ENCODE peak calls at places on chromosome 1, in nine cellular contexts. One of them, this sample, is unnamed.

GRCh38 chr1:29975036-29975694 is 738.8 kb downstream of the PTPRU start:
- DNase-seq in adrenal gland: peak; percentile 36
- DNase-seq in K562: peak; percentile 50
- DNase-seq in BE2C: no peak
- DNase-seq in thoracic aorta: no peak
- DNase-seq in SK-N-SH: no peak
- DNase-seq in psoas muscle: no peak
- DNase-seq in hepatocyte: peak; percentile 59
- DNase-seq in breast epithelium: no peak
- DNase-seq in this sample: no peak

GRCh38 chr1:82818596-82818995 is 1017.9 kb downstream of the ADGRL2 start:
- DNase-seq in adrenal gland: no peak
- DNase-seq in K562: no peak
- DNase-seq in BE2C: no peak
- DNase-seq in thoracic aorta: no peak
- DNase-seq in SK-N-SH: no peak
- DNase-seq in psoas muscle: no peak
- DNase-seq in hepatocyte: no peak
- DNase-seq in breast epithelium: no peak
- DNase-seq in this sample: no peak

GRCh38 chr1:213986020-213986924 is 1.5 kb upstream of the PROX1 start:
- DNase-seq in adrenal gland: no peak
- DNase-seq in K562: no peak
- DNase-seq in BE2C: no peak
- DNase-seq in thoracic aorta: no peak
- DNase-seq in SK-N-SH: no peak
- DNase-seq in psoas muscle: no peak
- DNase-seq in hepatocyte: no peak
- DNase-seq in breast epithelium: no peak
- DNase-seq in this sample: no peak

GRCh38 chr1:30675761-30676160 is 47.6 kb downstream of the MATN1 start:
- DNase-seq in adrenal gland: no peak
- DNase-seq in K562: no peak
- DNase-seq in BE2C: no peak
- DNase-seq in thoracic aorta: no peak
- DNase-seq in SK-N-SH: no peak
- DNase-seq in psoas muscle: no peak
- DNase-seq in hepatocyte: no peak
- DNase-seq in breast epithelium: no peak
- DNase-seq in this sample: no peak

GRCh38 chr1:202438393-202439174 is 90.1 kb downstream of the PPP1R12B start:
- DNase-seq in adrenal gland: no peak
- DNase-seq in K562: no peak
- DNase-seq in BE2C: no peak
- DNase-seq in thoracic aorta: no peak
- DNase-seq in SK-N-SH: no peak
- DNase-seq in psoas muscle: peak; percentile 56
- DNase-seq in hepatocyte: no peak
- DNase-seq in breast epithelium: no peak
- DNase-seq in this sample: peak; percentile 3

GRCh38 chr1:180572745-180573144 is 14.0 kb downstream of the OVAAL start:
- DNase-seq in adrenal gland: no peak
- DNase-seq in K562: no peak
- DNase-seq in BE2C: no peak
- DNase-seq in thoracic aorta: no peak
- DNase-seq in SK-N-SH: no peak
- DNase-seq in psoas muscle: no peak
- DNase-seq in hepatocyte: no peak
- DNase-seq in breast epithelium: no peak
- DNase-seq in this sample: no peak

GRCh38 chr1:147167361-147167760 is 4.9 kb downstream of the PRKAB2 start:
- DNase-seq in adrenal gland: no peak
- DNase-seq in K562: no peak
- DNase-seq in BE2C: no peak
- DNase-seq in thoracic aorta: no peak
- DNase-seq in SK-N-SH: no peak
- DNase-seq in psoas muscle: no peak
- DNase-seq in hepatocyte: peak; percentile 63
- DNase-seq in breast epithelium: no peak
- DNase-seq in this sample: no peak

GRCh38 chr1:235011599-235012435 is 116.8 kb downstream of the TOMM20 start:
- DNase-seq in adrenal gland: peak; percentile 64
- DNase-seq in K562: peak; percentile 72
- DNase-seq in BE2C: peak; percentile 87
- DNase-seq in thoracic aorta: peak; percentile 29
- DNase-seq in SK-N-SH: peak; percentile 39
- DNase-seq in psoas muscle: peak; percentile 76
- DNase-seq in hepatocyte: peak; percentile 69
- DNase-seq in breast epithelium: no peak
- DNase-seq in this sample: peak; percentile 95

GRCh38 chr1:203143671-203144070 is 16.1 kb downstream of the ADORA1 start:
- DNase-seq in adrenal gland: no peak
- DNase-seq in K562: no peak
- DNase-seq in BE2C: no peak
- DNase-seq in thoracic aorta: no peak
- DNase-seq in SK-N-SH: no peak
- DNase-seq in psoas muscle: no peak
- DNase-seq in hepatocyte: no peak
- DNase-seq in breast epithelium: no peak
- DNase-seq in this sample: no peak

GRCh38 chr1:161230762-161231161 is 4.9 kb downstream of the TOMM40L start:
- DNase-seq in adrenal gland: no peak
- DNase-seq in K562: no peak
- DNase-seq in BE2C: no peak
- DNase-seq in thoracic aorta: no peak
- DNase-seq in SK-N-SH: no peak
- DNase-seq in psoas muscle: no peak
- DNase-seq in hepatocyte: no peak
- DNase-seq in breast epithelium: no peak
- DNase-seq in this sample: no peak

GRCh38 chr1:186102559-186103148 is 272.4 kb downstream of the TPR start:
- DNase-seq in adrenal gland: peak; percentile 31
- DNase-seq in K562: no peak
- DNase-seq in BE2C: no peak
- DNase-seq in thoracic aorta: no peak
- DNase-seq in SK-N-SH: no peak
- DNase-seq in psoas muscle: no peak
- DNase-seq in hepatocyte: peak; percentile 6
- DNase-seq in breast epithelium: no peak
- DNase-seq in this sample: no peak

GRCh38 chr1:196545239-196545638 is 63.0 kb downstream of the KCNT2 start:
- DNase-seq in adrenal gland: no peak
- DNase-seq in K562: no peak
- DNase-seq in BE2C: no peak
- DNase-seq in thoracic aorta: no peak
- DNase-seq in SK-N-SH: no peak
- DNase-seq in psoas muscle: no peak
- DNase-seq in hepatocyte: no peak
- DNase-seq in breast epithelium: no peak
- DNase-seq in this sample: no peak

GRCh38 chr1:96366516-96366915 is 355.1 kb upstream of the PTBP2 start:
- DNase-seq in adrenal gland: no peak
- DNase-seq in K562: no peak
- DNase-seq in BE2C: no peak
- DNase-seq in thoracic aorta: no peak
- DNase-seq in SK-N-SH: no peak
- DNase-seq in psoas muscle: no peak
- DNase-seq in hepatocyte: no peak
- DNase-seq in breast epithelium: no peak
- DNase-seq in this sample: no peak

GRCh38 chr1:100927276-100927675 is 31.4 kb downstream of the SLC30A7 start:
- DNase-seq in adrenal gland: no peak
- DNase-seq in K562: no peak
- DNase-seq in BE2C: no peak
- DNase-seq in thoracic aorta: no peak
- DNase-seq in SK-N-SH: no peak
- DNase-seq in psoas muscle: no peak
- DNase-seq in hepatocyte: no peak
- DNase-seq in breast epithelium: no peak
- DNase-seq in this sample: no peak

GRCh38 chr1:207393610-207394009 is 60.5 kb upstream of the CR2 start:
- DNase-seq in adrenal gland: no peak
- DNase-seq in K562: no peak
- DNase-seq in BE2C: no peak
- DNase-seq in thoracic aorta: no peak
- DNase-seq in SK-N-SH: no peak
- DNase-seq in psoas muscle: no peak
- DNase-seq in hepatocyte: peak; percentile 57
- DNase-seq in breast epithelium: no peak
- DNase-seq in this sample: no peak

GRCh38 chr1:82542766-82543165 is 742.0 kb downstream of the ADGRL2 start:
- DNase-seq in adrenal gland: no peak
- DNase-seq in K562: no peak
- DNase-seq in BE2C: no peak
- DNase-seq in thoracic aorta: no peak
- DNase-seq in SK-N-SH: no peak
- DNase-seq in psoas muscle: no peak
- DNase-seq in hepatocyte: no peak
- DNase-seq in breast epithelium: no peak
- DNase-seq in this sample: no peak

GRCh38 chr1:67814121-67814772 is 19.0 kb downstream of the GNG12 start:
- DNase-seq in adrenal gland: peak; percentile 13
- DNase-seq in K562: no peak
- DNase-seq in BE2C: no peak
- DNase-seq in thoracic aorta: no peak
- DNase-seq in SK-N-SH: no peak
- DNase-seq in psoas muscle: no peak
- DNase-seq in hepatocyte: no peak
- DNase-seq in breast epithelium: no peak
- DNase-seq in this sample: no peak

GRCh38 chr1:220733090-220733569 is 15.0 kb upstream of the MTARC2 start:
- DNase-seq in adrenal gland: peak; percentile 79
- DNase-seq in K562: peak; percentile 82
- DNase-seq in BE2C: peak; percentile 73
- DNase-seq in thoracic aorta: peak; percentile 49
- DNase-seq in SK-N-SH: peak; percentile 84
- DNase-seq in psoas muscle: peak; percentile 86
- DNase-seq in hepatocyte: peak; percentile 88
- DNase-seq in breast epithelium: peak; percentile 78
- DNase-seq in this sample: peak; percentile 48
- H3K4me3 ChIP-seq in adrenal gland: no peak overlapping the region
- H3K4me3 ChIP-seq in K562: no peak overlapping the region
- H3K4me3 ChIP-seq in BE2C: no peak overlapping the region
- H3K4me3 ChIP-seq in thoracic aorta: peak overlapping the region; percentile 67
- H3K4me3 ChIP-seq in SK-N-SH: peak overlapping the region; percentile 33
- H3K4me3 ChIP-seq in psoas muscle: peak overlapping the region; percentile 35
- H3K4me3 ChIP-seq in hepatocyte: no peak overlapping the region
- H3K4me3 ChIP-seq in breast epithelium: peak overlapping the region; percentile 59
- H3K4me3 ChIP-seq in this sample: no peak overlapping the region

DNA sequence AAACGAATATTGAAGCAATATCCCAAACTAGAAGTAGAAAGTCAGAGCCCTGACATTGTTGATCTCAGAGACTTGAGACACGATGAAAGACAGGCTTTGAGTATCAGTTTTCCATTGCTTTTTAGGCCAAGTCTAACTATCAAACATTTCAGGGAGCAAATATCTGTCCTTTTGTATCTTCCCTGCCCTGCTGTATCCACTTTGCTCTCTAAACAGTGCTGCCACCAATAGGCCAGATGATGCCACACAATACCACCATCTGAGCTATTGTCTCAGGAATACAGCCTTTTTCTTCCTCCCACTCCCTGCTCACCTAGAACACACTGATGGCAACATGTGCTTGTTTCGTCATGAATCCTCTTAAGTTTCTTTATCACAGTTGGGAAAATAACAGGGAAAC is 62.6 kb upstream of the SPAG17 start:
- DNase-seq in adrenal gland: no peak
- DNase-seq in K562: peak; percentile 18
- DNase-seq in BE2C: no peak
- DNase-seq in thoracic aorta: no peak
- DNase-seq in SK-N-SH: peak; percentile 2
- DNase-seq in psoas muscle: no peak
- DNase-seq in hepatocyte: no peak
- DNase-seq in breast epithelium: no peak
- DNase-seq in this sample: no peak
- TF ChIP-seq CTCF in adrenal gland: peak; percentile 21
- TF ChIP-seq CTCF in K562: peak; percentile 37
- TF ChIP-seq CTCF in BE2C: peak; percentile 41
- TF ChIP-seq CTCF in thoracic aorta: no peak
- TF ChIP-seq CTCF in SK-N-SH: peak; percentile 46
- TF ChIP-seq CTCF in psoas muscle: peak; percentile 23
- TF ChIP-seq CTCF in hepatocyte: peak; percentile 33
- TF ChIP-seq CTCF in breast epithelium: no peak
- TF ChIP-seq CTCF in this sample: peak; percentile 59

GRCh38 chr1:46687095-46687659 is 15.5 kb downstream of the TEX38 start:
- DNase-seq in adrenal gland: peak; percentile 92
- DNase-seq in K562: no peak
- DNase-seq in BE2C: peak; percentile 5
- DNase-seq in thoracic aorta: peak; percentile 39
- DNase-seq in SK-N-SH: no peak
- DNase-seq in psoas muscle: peak; percentile 65
- DNase-seq in hepatocyte: peak; percentile 52
- DNase-seq in breast epithelium: peak; percentile 83
- DNase-seq in this sample: no peak
- H3K36me3 ChIP-seq in adrenal gland: no peaks in the 10 kb centered on the region
- H3K36me3 ChIP-seq in K562: peaks cover 99% of the 10 kb centered on the region
- H3K36me3 ChIP-seq in BE2C: no peaks in the 10 kb centered on the region
- H3K36me3 ChIP-seq in thoracic aorta: peaks cover 62% of the 10 kb centered on the region
- H3K36me3 ChIP-seq in SK-N-SH: peaks cover 82% of the 10 kb centered on the region
- H3K36me3 ChIP-seq in psoas muscle: peaks cover 11% of the 10 kb centered on the region
- H3K36me3 ChIP-seq in hepatocyte: no peaks in the 10 kb centered on the region
- H3K36me3 ChIP-seq in breast epithelium: peaks cover 12% of the 10 kb centered on the region
- H3K36me3 ChIP-seq in this sample: peaks cover 32% of the 10 kb centered on the region

GRCh38 chr1:150922519-150922975 is 3.6 kb upstream of the SETDB1 start:
- DNase-seq in adrenal gland: peak; percentile 84
- DNase-seq in K562: peak; percentile 74
- DNase-seq in BE2C: peak; percentile 82
- DNase-seq in thoracic aorta: peak; percentile 23
- DNase-seq in SK-N-SH: peak; percentile 74
- DNase-seq in psoas muscle: peak; percentile 66
- DNase-seq in hepatocyte: peak; percentile 88
- DNase-seq in breast epithelium: no peak
- DNase-seq in this sample: peak; percentile 71

GRCh38 chr1:150928286-150928685 is 2.1 kb downstream of the SETDB1 start:
- DNase-seq in adrenal gland: no peak
- DNase-seq in K562: no peak
- DNase-seq in BE2C: no peak
- DNase-seq in thoracic aorta: no peak
- DNase-seq in SK-N-SH: no peak
- DNase-seq in psoas muscle: no peak
- DNase-seq in hepatocyte: no peak
- DNase-seq in breast epithelium: no peak
- DNase-seq in this sample: no peak

GRCh38 chr1:150927629-150928028 is 1.5 kb downstream of the SETDB1 start:
- DNase-seq in adrenal gland: no peak
- DNase-seq in K562: no peak
- DNase-seq in BE2C: no peak
- DNase-seq in thoracic aorta: no peak
- DNase-seq in SK-N-SH: no peak
- DNase-seq in psoas muscle: no peak
- DNase-seq in hepatocyte: no peak
- DNase-seq in breast epithelium: no peak
- DNase-seq in this sample: no peak

GRCh38 chr1:150926094-150926741 is at the start of gene SETDB1:
- DNase-seq in adrenal gland: peak; percentile 96
- DNase-seq in K562: peak; percentile 95
- DNase-seq in BE2C: peak; percentile 97
- DNase-seq in thoracic aorta: peak; percentile 62
- DNase-seq in SK-N-SH: peak; percentile 92
- DNase-seq in psoas muscle: peak; percentile 98
- DNase-seq in hepatocyte: peak; percentile 98
- DNase-seq in breast epithelium: peak; percentile 93
- DNase-seq in this sample: peak; percentile 94

GRCh38 chr1:150925080-150925479 is 1.1 kb upstream of the SETDB1 start:
- DNase-seq in adrenal gland: peak; percentile 12
- DNase-seq in K562: no peak
- DNase-seq in BE2C: no peak
- DNase-seq in thoracic aorta: no peak
- DNase-seq in SK-N-SH: no peak
- DNase-seq in psoas muscle: no peak
- DNase-seq in hepatocyte: no peak
- DNase-seq in breast epithelium: no peak
- DNase-seq in this sample: peak; percentile 62
- H3K4me3 ChIP-seq in adrenal gland: no peak overlapping the region
- H3K4me3 ChIP-seq in K562: no peak overlapping the region
- H3K4me3 ChIP-seq in BE2C: no peak overlapping the region
- H3K4me3 ChIP-seq in thoracic aorta: peak overlapping the region; percentile 85
- H3K4me3 ChIP-seq in SK-N-SH: no peak overlapping the region
- H3K4me3 ChIP-seq in psoas muscle: peak overlapping the region; percentile 75
- H3K4me3 ChIP-seq in hepatocyte: no peak overlapping the region
- H3K4me3 ChIP-seq in breast epithelium: peak overlapping the region; percentile 87
- H3K4me3 ChIP-seq in this sample: no peak overlapping the region

This sample was measured in GM06990.